ENCODE peak calls at places on chromosome 18, in five cellular contexts. One of them, this sample, is unnamed.

GRCh38 chr18:39455300-39455699 is 1889.7 kb upstream of the CELF4 start:
- DNase-seq in T-helper 17 cell: no peak
- DNase-seq in NCI-H2029: peak
- DNase-seq in naive B cell: no peak
- DNase-seq in NCI-H460: no peak
- DNase-seq in this sample: peak

GRCh38 chr18:12306752-12307151 is 1.3 kb upstream of the TUBB6 start:
- DNase-seq in T-helper 17 cell: no peak
- DNase-seq in NCI-H2029: no peak
- DNase-seq in NCI-H460: no peak
- DNase-seq in naive B cell: no peak
- DNase-seq in this sample: no peak

GRCh38 chr18:35344736-35345459 is 678 bp upstream of the ZNF24 start:
- DNase-seq in T-helper 17 cell: no peak
- DNase-seq in NCI-H460: no peak
- DNase-seq in NCI-H2029: no peak
- DNase-seq in naive B cell: no peak
- DNase-seq in this sample: no peak

GRCh38 chr18:57533399-57533884 is 53.1 kb downstream of the FECH start:
- DNase-seq in T-helper 17 cell: no peak
- DNase-seq in naive B cell: no peak
- DNase-seq in NCI-H460: no peak
- DNase-seq in NCI-H2029: no peak
- DNase-seq in this sample: no peak

GRCh38 chr18:65659912-65660311 is 90.9 kb upstream of the CDH7 start:
- DNase-seq in NCI-H2029: no peak
- DNase-seq in T-helper 17 cell: no peak
- DNase-seq in NCI-H460: no peak
- DNase-seq in naive B cell: no peak
- DNase-seq in this sample: no peak

GRCh38 chr18:68916734-68917133 is 118.9 kb downstream of the CCDC102B start:
- DNase-seq in T-helper 17 cell: no peak
- DNase-seq in NCI-H2029: no peak
- DNase-seq in NCI-H460: no peak
- DNase-seq in naive B cell: no peak
- DNase-seq in this sample: no peak

GRCh38 chr18:45565280-45565970 is 49.9 kb upstream of the SLC14A2 start:
- DNase-seq in NCI-H460: no peak
- DNase-seq in naive B cell: no peak
- DNase-seq in NCI-H2029: no peak
- DNase-seq in T-helper 17 cell: no peak
- DNase-seq in this sample: peak

GRCh38 chr18:23249348-23249747 is 114.1 kb downstream of the CABLES1 start:
- DNase-seq in NCI-H2029: no peak
- DNase-seq in NCI-H460: no peak
- DNase-seq in T-helper 17 cell: no peak
- DNase-seq in naive B cell: no peak
- DNase-seq in this sample: no peak

GRCh38 chr18:44626807-44627206 is 53.9 kb upstream of the SETBP1 start:
- DNase-seq in naive B cell: no peak
- DNase-seq in T-helper 17 cell: no peak
- DNase-seq in NCI-H2029: no peak
- DNase-seq in NCI-H460: no peak
- DNase-seq in this sample: no peak

GRCh38 chr18:78793313-78793712 is 186.3 kb upstream of the SALL3 start:
- DNase-seq in NCI-H2029: no peak
- DNase-seq in naive B cell: no peak
- DNase-seq in T-helper 17 cell: no peak
- DNase-seq in NCI-H460: no peak
- DNase-seq in this sample: no peak

GRCh38 chr18:70228546-70228945 is 23.1 kb upstream of the RTTN start:
- DNase-seq in NCI-H2029: no peak
- DNase-seq in NCI-H460: no peak
- DNase-seq in naive B cell: no peak
- DNase-seq in T-helper 17 cell: no peak
- DNase-seq in this sample: no peak

GRCh38 chr18:29012364-29012763 is 835.4 kb upstream of the CDH2 start:
- DNase-seq in NCI-H2029: no peak
- DNase-seq in naive B cell: no peak
- DNase-seq in T-helper 17 cell: no peak
- DNase-seq in NCI-H460: no peak
- DNase-seq in this sample: no peak

GRCh38 chr18:41938445-41938844 is 16.6 kb upstream of the PIK3C3 start:
- DNase-seq in NCI-H460: no peak
- DNase-seq in T-helper 17 cell: no peak
- DNase-seq in NCI-H2029: no peak
- DNase-seq in naive B cell: no peak
- DNase-seq in this sample: no peak

GRCh38 chr18:9401166-9401565 is 66.6 kb downstream of the TWSG1 start:
- DNase-seq in NCI-H2029: no peak
- DNase-seq in T-helper 17 cell: no peak
- DNase-seq in naive B cell: no peak
- DNase-seq in NCI-H460: no peak
- DNase-seq in this sample: no peak

This sample was measured in Ammon's horn.